ENCODE peak calls at places on chromosome 12, in six cellular contexts. T is CD8-positive, alpha-beta T cell; E is left colon; K is myocyte; C is EL; X is stimulated activated CD8-positive, alpha-beta memory T cell treated with anti-CD3 and anti-CD28 coated beads, Interleukin-7, amount 100 ng/mL, for 1 hour. H is an unnamed sample.
A peak's percentile ranks its signal among the peaks of the same experiment; 100 is the strongest.

GRCh38 chr12:27332407-27333310 is at the start of gene BMAL2:
- DNase-seq in K (peak; percentile 31), E (peak; percentile 27), X (no peak), T (peak; percentile 19), C (peak; percentile 63), H (no peak)

GRCh38 chr12:108622425-108622824 is 11.3 kb downstream of the SELPLG start:
- DNase-seq in T (no peak), X (no peak), C (peak; percentile 45), E (no peak), K (peak; percentile 18), H (no peak)

GRCh38 chr12:60345442-60345841 is 749.6 kb downstream of the SLC16A7 start:
- DNase-seq in C (no peak), K (no peak), E (no peak), T (no peak), X (no peak), H (no peak)

GRCh38 chr12:106711316-106711715 is 63.2 kb upstream of the RIC8B start:
- DNase-seq in E (no peak), C (no peak), K (no peak), X (no peak), T (no peak), H (no peak)

GRCh38 chr12:101173197-101173749 is 36.8 kb downstream of the SLC5A8 start:
- DNase-seq in E (no peak), C (no peak), T (no peak), K (peak; percentile 76), X (no peak), H (no peak)

GRCh38 chr12:75724913-75725312 is 213.5 kb upstream of the KRR1 start:
- DNase-seq in K (peak; percentile 97), E (no peak), X (no peak), T (no peak), C (peak; percentile 91), H (no peak)

GRCh38 chr12:6364037-6364360 is 11.4 kb downstream of the SCNN1A start:
- DNase-seq in X (no peak), T (peak; percentile 31), K (no peak), E (no peak), C (no peak), H (no peak)

GRCh38 chr12:50055831-50056628 is 1.4 kb upstream of the ASIC1 start:
- DNase-seq in C (peak; percentile 48), E (no peak), X (no peak), T (peak; percentile 61), K (peak; percentile 50), H (peak; percentile 16)

GRCh38 chr12:45547822-45548221 is 181.7 kb upstream of the ARID2 start:
- DNase-seq in K (no peak), E (no peak), X (no peak), C (peak; percentile 7), T (no peak), H (no peak)

H was measured in stimulated activated naive CD4-positive, alpha-beta T cell.